ENCODE peak calls at places on chromosome 22, in eight cellular contexts. One of them, this sample, is unnamed.
A peak's percentile ranks its signal among the peaks of the same experiment; 100 is the strongest.

GRCh38 chr22:30333707-30334087 is 7.0 kb upstream of the TBC1D10A start:
- DNase-seq in IMR-90: no peak
- DNase-seq in pancreas: no peak
- DNase-seq in AG04450: no peak
- DNase-seq in CD4-positive, alpha-beta memory T cell: no peak
- DNase-seq in body of pancreas: no peak
- DNase-seq in right cardiac atrium: no peak
- DNase-seq in fibroblast of lung: no peak
- DNase-seq in this sample: no peak

GRCh38 chr22:37166675-37167066 is 17.0 kb upstream of the IL2RB start:
- DNase-seq in AG04450: no peak
- DNase-seq in pancreas: peak; percentile 64
- DNase-seq in body of pancreas: peak; percentile 83
- DNase-seq in CD4-positive, alpha-beta memory T cell: peak; percentile 82
- DNase-seq in right cardiac atrium: peak; percentile 96
- DNase-seq in IMR-90: peak; percentile 65
- DNase-seq in fibroblast of lung: peak; percentile 61
- DNase-seq in this sample: peak; percentile 48

GRCh38 chr22:31104869-31105268 is 2.5 kb downstream of the SELENOM start:
- DNase-seq in body of pancreas: no peak
- DNase-seq in right cardiac atrium: peak; percentile 68
- DNase-seq in pancreas: no peak
- DNase-seq in AG04450: no peak
- DNase-seq in fibroblast of lung: peak; percentile 26
- DNase-seq in CD4-positive, alpha-beta memory T cell: no peak
- DNase-seq in IMR-90: no peak
- DNase-seq in this sample: no peak

GRCh38 chr22:37824674-37825641 is 1.8 kb downstream of the GALR3 start:
- DNase-seq in right cardiac atrium: peak; percentile 58
- DNase-seq in CD4-positive, alpha-beta memory T cell: no peak
- DNase-seq in AG04450: no peak
- DNase-seq in body of pancreas: no peak
- DNase-seq in IMR-90: no peak
- DNase-seq in fibroblast of lung: peak; percentile 50
- DNase-seq in pancreas: no peak
- DNase-seq in this sample: no peak

GRCh38 chr22:31451709-31452571 is 37.7 kb downstream of the EIF4ENIF1 start:
- DNase-seq in IMR-90: peak; percentile 59
- DNase-seq in right cardiac atrium: no peak
- DNase-seq in pancreas: no peak
- DNase-seq in fibroblast of lung: peak; percentile 59
- DNase-seq in CD4-positive, alpha-beta memory T cell: peak; percentile 16
- DNase-seq in body of pancreas: no peak
- DNase-seq in AG04450: peak; percentile 1
- DNase-seq in this sample: peak; percentile 5

GRCh38 chr22:23023294-23023693 is 47.0 kb upstream of the GNAZ start:
- DNase-seq in fibroblast of lung: no peak
- DNase-seq in body of pancreas: no peak
- DNase-seq in CD4-positive, alpha-beta memory T cell: no peak
- DNase-seq in right cardiac atrium: no peak
- DNase-seq in AG04450: no peak
- DNase-seq in pancreas: no peak
- DNase-seq in IMR-90: no peak
- DNase-seq in this sample: no peak

GRCh38 chr22:43317252-43317651 is 25.9 kb downstream of the SCUBE1 start:
- DNase-seq in CD4-positive, alpha-beta memory T cell: no peak
- DNase-seq in IMR-90: no peak
- DNase-seq in AG04450: no peak
- DNase-seq in body of pancreas: no peak
- DNase-seq in pancreas: no peak
- DNase-seq in fibroblast of lung: no peak
- DNase-seq in right cardiac atrium: no peak
- DNase-seq in this sample: no peak

GRCh38 chr22:17920145-17920605 is 104.2 kb downstream of the MICAL3 start:
- DNase-seq in body of pancreas: no peak
- DNase-seq in fibroblast of lung: peak; percentile 76
- DNase-seq in right cardiac atrium: peak; percentile 90
- DNase-seq in pancreas: no peak
- DNase-seq in AG04450: no peak
- DNase-seq in CD4-positive, alpha-beta memory T cell: no peak
- DNase-seq in IMR-90: peak; percentile 62
- DNase-seq in this sample: no peak

GRCh38 chr22:47486569-47487312 is 724.3 kb downstream of the TBC1D22A start:
- DNase-seq in CD4-positive, alpha-beta memory T cell: no peak
- DNase-seq in pancreas: no peak
- DNase-seq in fibroblast of lung: no peak
- DNase-seq in right cardiac atrium: no peak
- DNase-seq in IMR-90: no peak
- DNase-seq in AG04450: no peak
- DNase-seq in body of pancreas: no peak
- DNase-seq in this sample: no peak

GRCh38 chr22:25929479-25929878 is 187.5 kb downstream of the MYO18B start:
- DNase-seq in body of pancreas: no peak
- DNase-seq in fibroblast of lung: no peak
- DNase-seq in right cardiac atrium: no peak
- DNase-seq in AG04450: no peak
- DNase-seq in CD4-positive, alpha-beta memory T cell: no peak
- DNase-seq in pancreas: no peak
- DNase-seq in IMR-90: no peak
- DNase-seq in this sample: no peak

GRCh38 chr22:27238935-27239510 is 562.5 kb downstream of the MN1 start:
- DNase-seq in CD4-positive, alpha-beta memory T cell: no peak
- DNase-seq in fibroblast of lung: peak; percentile 100
- DNase-seq in AG04450: peak; percentile 95
- DNase-seq in right cardiac atrium: peak; percentile 96
- DNase-seq in pancreas: peak; percentile 69
- DNase-seq in IMR-90: peak; percentile 97
- DNase-seq in body of pancreas: peak; percentile 70
- DNase-seq in this sample: peak; percentile 98

GRCh38 chr22:31952094-31952401 is 7.7 kb downstream of the YWHAH start:
- DNase-seq in fibroblast of lung: peak; percentile 21
- DNase-seq in AG04450: no peak
- DNase-seq in body of pancreas: no peak
- DNase-seq in IMR-90: no peak
- DNase-seq in right cardiac atrium: no peak
- DNase-seq in pancreas: no peak
- DNase-seq in CD4-positive, alpha-beta memory T cell: no peak
- DNase-seq in this sample: no peak

GRCh38 chr22:23210428-23211170 is 30.3 kb downstream of the BCR start:
- DNase-seq in body of pancreas: no peak
- DNase-seq in fibroblast of lung: no peak
- DNase-seq in IMR-90: no peak
- DNase-seq in CD4-positive, alpha-beta memory T cell: no peak
- DNase-seq in pancreas: no peak
- DNase-seq in AG04450: no peak
- DNase-seq in right cardiac atrium: no peak
- DNase-seq in this sample: no peak

GRCh38 chr22:38177926-38178604 is 3.6 kb downstream of the PLA2G6 start:
- DNase-seq in body of pancreas: no peak
- DNase-seq in pancreas: no peak
- DNase-seq in right cardiac atrium: no peak
- DNase-seq in AG04450: peak; percentile 53
- DNase-seq in fibroblast of lung: peak; percentile 86
- DNase-seq in CD4-positive, alpha-beta memory T cell: no peak
- DNase-seq in IMR-90: peak; percentile 89
- DNase-seq in this sample: peak; percentile 72

GRCh38 chr22:45531441-45531840 is 28.8 kb downstream of the FBLN1 start:
- DNase-seq in IMR-90: no peak
- DNase-seq in right cardiac atrium: peak; percentile 37
- DNase-seq in fibroblast of lung: no peak
- DNase-seq in pancreas: no peak
- DNase-seq in body of pancreas: no peak
- DNase-seq in AG04450: no peak
- DNase-seq in CD4-positive, alpha-beta memory T cell: no peak
- DNase-seq in this sample: no peak

DNA sequence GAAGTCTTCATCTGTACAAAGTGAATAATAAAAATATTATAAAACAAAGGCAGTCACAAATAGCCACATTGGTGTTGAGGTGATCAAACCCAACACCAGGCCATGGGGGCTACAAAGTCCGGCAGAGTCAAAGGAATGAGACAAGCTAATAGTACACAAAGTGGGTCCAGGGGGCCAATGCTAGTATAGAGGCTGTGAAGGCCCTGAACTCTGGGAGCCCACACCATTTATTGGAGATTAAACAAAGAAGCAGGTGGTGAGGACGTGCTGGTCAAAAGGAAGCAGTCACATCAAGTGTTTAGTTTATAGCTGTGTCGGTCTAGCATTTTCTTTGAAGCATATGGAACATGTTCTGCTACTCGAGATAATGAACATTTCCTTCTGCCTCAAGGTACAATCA is 58.6 kb upstream of the CCT8L2 start:
- DNase-seq in CD4-positive, alpha-beta memory T cell: no peak
- DNase-seq in fibroblast of lung: peak; percentile 0
- DNase-seq in pancreas: no peak
- DNase-seq in body of pancreas: no peak
- DNase-seq in right cardiac atrium: no peak
- DNase-seq in IMR-90: no peak
- DNase-seq in AG04450: no peak
- DNase-seq in this sample: no peak
- H3K9me3 ChIP-seq in CD4-positive, alpha-beta memory T cell: no peaks in the 10 kb centered on the region
- H3K9me3 ChIP-seq in fibroblast of lung: no peaks in the 10 kb centered on the region
- H3K9me3 ChIP-seq in pancreas: no peaks in the 10 kb centered on the region
- H3K9me3 ChIP-seq in body of pancreas: no peaks in the 10 kb centered on the region
- H3K9me3 ChIP-seq in right cardiac atrium: peaks cover 2% of the 10 kb centered on the region
- H3K9me3 ChIP-seq in IMR-90: peaks cover 2% of the 10 kb centered on the region
- H3K9me3 ChIP-seq in AG04450: peaks cover 23% of the 10 kb centered on the region
- H3K9me3 ChIP-seq in this sample: no peaks in the 10 kb centered on the region

GRCh38 chr22:39617761-39618757 is 47.5 kb downstream of the CACNA1I start:
- DNase-seq in fibroblast of lung: no peak
- DNase-seq in right cardiac atrium: no peak
- DNase-seq in CD4-positive, alpha-beta memory T cell: no peak
- DNase-seq in body of pancreas: no peak
- DNase-seq in IMR-90: no peak
- DNase-seq in pancreas: no peak
- DNase-seq in AG04450: no peak
- DNase-seq in this sample: no peak
- H3K27me3 ChIP-seq in fibroblast of lung: no peaks in the 10 kb centered on the region
- H3K27me3 ChIP-seq in right cardiac atrium: no peaks in the 10 kb centered on the region
- H3K27me3 ChIP-seq in CD4-positive, alpha-beta memory T cell: no peaks in the 10 kb centered on the region
- H3K27me3 ChIP-seq in body of pancreas: peaks cover 5% of the 10 kb centered on the region
- H3K27me3 ChIP-seq in IMR-90: peaks cover 40% of the 10 kb centered on the region
- H3K27me3 ChIP-seq in pancreas: no peaks in the 10 kb centered on the region
- H3K27me3 ChIP-seq in AG04450: peaks cover 21% of the 10 kb centered on the region
- H3K27me3 ChIP-seq in this sample: no peaks in the 10 kb centered on the region

GRCh38 chr22:41367680-41368542 is 13.8 kb upstream of the TEF start:
- DNase-seq in right cardiac atrium: peak; percentile 69
- DNase-seq in IMR-90: peak; percentile 22
- DNase-seq in AG04450: no peak
- DNase-seq in fibroblast of lung: peak; percentile 60
- DNase-seq in pancreas: peak; percentile 76
- DNase-seq in body of pancreas: peak; percentile 63
- DNase-seq in CD4-positive, alpha-beta memory T cell: no peak
- DNase-seq in this sample: no peak
- H3K4me3 ChIP-seq in right cardiac atrium: peak overlapping the region; percentile 1
- H3K4me3 ChIP-seq in IMR-90: peak overlapping the region; percentile 6
- H3K4me3 ChIP-seq in AG04450: peak overlapping the region; percentile 55
- H3K4me3 ChIP-seq in fibroblast of lung: peak overlapping the region; percentile 20
- H3K4me3 ChIP-seq in pancreas: peak overlapping the region; percentile 56
- H3K4me3 ChIP-seq in body of pancreas: peak overlapping the region; percentile 31
- H3K4me3 ChIP-seq in CD4-positive, alpha-beta memory T cell: no peak overlapping the region
- H3K4me3 ChIP-seq in this sample: no peak overlapping the region

GRCh38 chr22:49091917-49092545 is 735.6 kb downstream of the BRD1 start:
- DNase-seq in IMR-90: no peak
- DNase-seq in AG04450: no peak
- DNase-seq in fibroblast of lung: no peak
- DNase-seq in CD4-positive, alpha-beta memory T cell: no peak
- DNase-seq in body of pancreas: no peak
- DNase-seq in right cardiac atrium: no peak
- DNase-seq in pancreas: no peak
- DNase-seq in this sample: peak; percentile 28
- H3K9me3 ChIP-seq in IMR-90: peaks cover 59% of the 10 kb centered on the region
- H3K9me3 ChIP-seq in AG04450: peaks cover 93% of the 10 kb centered on the region
- H3K9me3 ChIP-seq in fibroblast of lung: no peaks in the 10 kb centered on the region
- H3K9me3 ChIP-seq in CD4-positive, alpha-beta memory T cell: no peaks in the 10 kb centered on the region
- H3K9me3 ChIP-seq in body of pancreas: no peaks in the 10 kb centered on the region
- H3K9me3 ChIP-seq in right cardiac atrium: no peaks in the 10 kb centered on the region
- H3K9me3 ChIP-seq in pancreas: no peaks in the 10 kb centered on the region
- H3K9me3 ChIP-seq in this sample: no peaks in the 10 kb centered on the region

This sample was measured in MG63.